ENCODE peak calls at places on chromosomes 1 and 21, in ten cellular contexts. X, I, T, R, S, V, Y, E, P and F are unnamed samples.

GRCh38 chr1:203454986-203455471 is 20.6 kb upstream of the PRELP start:
- DNase-seq in X (no peak), I (no peak), T (no peak), R (no peak), S (no peak), V (no peak), Y (no peak), E (no peak), P (no peak), F (no peak)

GRCh38 chr21:38938343-38938742 is 132.6 kb downstream of the ETS2 start:
- DNase-seq in X (no peak), I (no peak), T (no peak), R (peak), S (peak), V (peak), Y (no peak), E (no peak), P (peak), F (no peak)

GRCh38 chr1:159339517-159339916 is 37.4 kb downstream of the FCER1A start:
- DNase-seq in X (no peak), I (no peak), T (no peak), R (no peak), S (no peak), V (peak), Y (no peak), E (no peak), P (no peak), F (no peak)

GRCh38 chr1:165172666-165173065 is 183.8 kb downstream of the LMX1A start:
- DNase-seq in X (no peak), I (no peak), T (no peak), R (no peak), S (no peak), V (no peak), Y (no peak), E (no peak), P (no peak), F (no peak)

GRCh38 chr1:223717123-223717522 is 4.8 kb downstream of the CAPN2 start:
- DNase-seq in X (no peak), I (no peak), T (no peak), R (no peak), S (no peak), V (no peak), Y (no peak), E (no peak), P (no peak), F (no peak)

GRCh38 chr1:161772397-161772796 is 6.3 kb downstream of the ATF6 start:
- DNase-seq in X (no peak), I (no peak), T (no peak), R (no peak), S (no peak), V (peak), Y (no peak), E (no peak), P (no peak), F (no peak)

GRCh38 chr1:84344286-84344685 is 42.8 kb downstream of the SAMD13 start:
- DNase-seq in X (no peak), I (no peak), T (no peak), R (no peak), S (no peak), V (peak), Y (no peak), E (no peak), P (no peak), F (no peak)

GRCh38 chr1:54118704-54119103 is 34.1 kb downstream of the CDCP2 start:
- DNase-seq in X (no peak), I (no peak), T (no peak), R (peak), S (no peak), V (no peak), Y (no peak), E (no peak), P (no peak), F (no peak)

GRCh38 chr21:32333953-32334673 is 35.5 kb downstream of the MRAP start:
- DNase-seq in X (no peak), I (no peak), T (no peak), R (no peak), S (no peak), V (no peak), Y (no peak), E (no peak), P (no peak), F (no peak)

GRCh38 chr1:193348126-193349045 is 162.0 kb upstream of the B3GALT2 start:
- DNase-seq in X (no peak), I (peak), T (no peak), R (no peak), S (peak), V (no peak), Y (no peak), E (no peak), P (no peak), F (no peak)

GRCh38 chr1:187627516-187627915 is 798.8 kb downstream of the PLA2G4A start:
- DNase-seq in X (no peak), I (no peak), T (no peak), R (no peak), S (no peak), V (no peak), Y (no peak), E (no peak), P (no peak), F (no peak)

GRCh38 chr1:8373547-8374270 is 55.8 kb downstream of the SLC45A1 start:
- DNase-seq in X (peak), I (peak), T (peak), R (peak), S (peak), V (no peak), Y (peak), E (no peak), P (peak), F (peak)

GRCh38 chr21:43298546-43299440 is 128.1 kb downstream of the SIK1 start:
- DNase-seq in X (peak), I (no peak), T (no peak), R (no peak), S (no peak), V (no peak), Y (peak), E (no peak), P (no peak), F (no peak)

GRCh38 chr1:223733898-223734852 is 21.8 kb downstream of the CAPN2 start:
- DNase-seq in X (no peak), I (no peak), T (no peak), R (peak), S (peak), V (no peak), Y (no peak), E (no peak), P (no peak), F (no peak)

GRCh38 chr1:152622803-152623202 is at the start of gene LCE3A:
- DNase-seq in X (no peak), I (no peak), T (no peak), R (no peak), S (peak), V (peak), Y (no peak), E (no peak), P (no peak), F (no peak)